ENCODE peak calls at places on chromosome 22, in six cellular contexts. S, K, G, X, Q and E are unnamed samples.

GRCh38 chr22:46748948-46749681 is 11.1 kb upstream of the CERK start:
- DNase-seq in S (peak; percentile 36), K (peak; percentile 18), G (no peak), X (no peak), Q (no peak), E (no peak)

GRCh38 chr22:27509132-27509920 is 292.2 kb downstream of the MN1 start:
- DNase-seq in S (no peak), K (no peak), G (no peak), X (no peak), Q (no peak), E (no peak)

GRCh38 chr22:49192180-49192856 is 635.4 kb downstream of the BRD1 start:
- DNase-seq in S (no peak), K (no peak), G (no peak), X (no peak), Q (no peak), E (no peak)

GRCh38 chr22:46245515-46245914 is 4.6 kb downstream of the CDPF1 start:
- DNase-seq in S (no peak), K (no peak), G (no peak), X (peak; percentile 61), Q (no peak), E (no peak)

GRCh38 chr22:49312601-49313000 is 515.1 kb downstream of the BRD1 start:
- DNase-seq in S (no peak), K (no peak), G (no peak), X (no peak), Q (no peak), E (no peak)

GRCh38 chr22:31288496-31289235 is 3.6 kb downstream of the PIK3IP1 start:
- DNase-seq in S (no peak), K (no peak), G (peak; percentile 30), X (no peak), Q (no peak), E (no peak)

GRCh38 chr22:36332623-36333331 is 55.0 kb downstream of the MYH9 start:
- DNase-seq in S (peak; percentile 91), K (peak; percentile 86), G (peak; percentile 67), X (no peak), Q (no peak), E (peak; percentile 91)

GRCh38 chr22:18994056-18994455 is 58.0 kb upstream of the PRODH start:
- DNase-seq in S (no peak), K (no peak), G (no peak), X (no peak), Q (no peak), E (no peak)

GRCh38 chr22:37416806-37417205 is 10.5 kb downstream of the ELFN2 start:
- DNase-seq in S (no peak), K (no peak), G (peak; percentile 28), X (no peak), Q (no peak), E (no peak)

GRCh38 chr22:40716116-40716515 is 36.8 kb downstream of the MCHR1 start:
- DNase-seq in S (no peak), K (no peak), G (no peak), X (no peak), Q (no peak), E (peak; percentile 35)

GRCh38 chr22:27416553-27417427 is 384.8 kb downstream of the MN1 start:
- DNase-seq in S (peak; percentile 86), K (peak; percentile 90), G (peak; percentile 10), X (no peak), Q (peak; percentile 71), E (peak; percentile 81)

DNA sequence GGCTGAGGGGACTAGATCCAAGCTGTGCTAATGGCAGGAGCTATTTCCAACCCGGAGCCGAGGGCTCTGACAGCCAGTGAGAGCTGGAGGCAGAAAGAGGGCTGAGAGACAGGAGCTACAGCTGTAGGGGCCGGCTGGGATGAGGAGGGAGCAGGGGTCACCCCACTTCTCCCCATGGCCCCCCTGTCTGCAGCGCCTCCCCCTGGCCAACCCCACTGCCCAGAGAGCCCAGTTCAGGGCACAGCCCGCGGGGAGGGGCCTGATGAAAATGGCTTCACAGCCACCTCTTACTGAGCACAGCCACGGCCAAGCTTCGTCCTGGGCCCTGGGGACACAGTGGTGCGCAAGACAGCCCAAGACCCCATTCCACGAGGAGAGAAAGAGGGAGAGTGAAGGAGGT is 27.9 kb downstream of the RPL3 start:
- DNase-seq in S (no peak), K (no peak), G (no peak), X (no peak), Q (no peak), E (no peak)
- TF ChIP-seq CTCF in S (no peak), K (no peak), G (peak; percentile 15), X (no peak), Q (no peak), E (peak; percentile 50)

GRCh38 chr22:32355760-32356159 is 1.9 kb upstream of the RFPL3 start:
- DNase-seq in S (no peak), K (no peak), G (no peak), X (no peak), Q (no peak), E (no peak)
- TF ChIP-seq CTCF in S (no peak), K (no peak), G (no peak), X (no peak), Q (no peak), E (no peak)

GRCh38 chr22:42614312-42615091 is at the start of gene POLDIP3:
- DNase-seq in S (peak; percentile 98), K (peak; percentile 91), G (peak; percentile 99), X (peak; percentile 99), Q (peak; percentile 93), E (peak; percentile 98)
- TF ChIP-seq CTCF in S (no peak), K (no peak), G (peak; percentile 24), X (no peak), Q (peak; percentile 35), E (peak; percentile 70)

DNA sequence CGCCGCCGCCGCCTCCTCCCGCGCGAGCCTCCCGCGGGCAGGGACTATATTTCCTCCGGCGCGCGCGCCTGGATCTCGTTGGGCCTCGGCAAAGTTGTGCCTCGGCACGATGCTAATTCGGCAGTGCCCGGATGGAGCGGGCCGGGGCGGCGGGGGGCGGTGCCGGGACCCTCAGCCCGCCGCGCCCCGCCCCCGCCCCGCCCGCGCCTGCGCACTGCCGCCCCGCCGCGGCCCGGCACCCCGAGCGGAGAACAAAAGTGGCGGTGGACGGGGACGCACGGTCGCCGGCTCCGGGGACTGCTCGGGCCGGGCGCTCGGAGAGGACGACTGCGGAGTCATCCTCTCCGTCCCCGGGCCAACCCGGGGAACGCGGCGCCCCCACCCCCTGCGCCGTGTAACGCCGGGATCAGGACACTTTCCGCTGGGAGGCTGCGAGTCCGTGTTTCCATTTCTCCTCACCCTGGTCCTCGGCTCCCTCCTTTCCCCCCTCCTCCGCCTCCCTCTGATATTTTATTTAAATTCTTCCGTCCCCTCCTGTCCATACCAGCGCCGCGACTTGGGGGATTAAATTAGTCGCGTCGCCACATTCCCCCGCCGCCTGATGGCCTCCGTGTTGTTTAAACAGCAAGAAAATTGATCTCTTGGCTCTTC is at the start of gene PHF21B:
- DNase-seq in S (peak; percentile 9), K (no peak), G (peak; percentile 94), X (peak; percentile 50), Q (no peak), E (no peak)
- TF ChIP-seq CTCF in S (no peak), K (no peak), G (no peak), X (no peak), Q (no peak), E (no peak)

DNA sequence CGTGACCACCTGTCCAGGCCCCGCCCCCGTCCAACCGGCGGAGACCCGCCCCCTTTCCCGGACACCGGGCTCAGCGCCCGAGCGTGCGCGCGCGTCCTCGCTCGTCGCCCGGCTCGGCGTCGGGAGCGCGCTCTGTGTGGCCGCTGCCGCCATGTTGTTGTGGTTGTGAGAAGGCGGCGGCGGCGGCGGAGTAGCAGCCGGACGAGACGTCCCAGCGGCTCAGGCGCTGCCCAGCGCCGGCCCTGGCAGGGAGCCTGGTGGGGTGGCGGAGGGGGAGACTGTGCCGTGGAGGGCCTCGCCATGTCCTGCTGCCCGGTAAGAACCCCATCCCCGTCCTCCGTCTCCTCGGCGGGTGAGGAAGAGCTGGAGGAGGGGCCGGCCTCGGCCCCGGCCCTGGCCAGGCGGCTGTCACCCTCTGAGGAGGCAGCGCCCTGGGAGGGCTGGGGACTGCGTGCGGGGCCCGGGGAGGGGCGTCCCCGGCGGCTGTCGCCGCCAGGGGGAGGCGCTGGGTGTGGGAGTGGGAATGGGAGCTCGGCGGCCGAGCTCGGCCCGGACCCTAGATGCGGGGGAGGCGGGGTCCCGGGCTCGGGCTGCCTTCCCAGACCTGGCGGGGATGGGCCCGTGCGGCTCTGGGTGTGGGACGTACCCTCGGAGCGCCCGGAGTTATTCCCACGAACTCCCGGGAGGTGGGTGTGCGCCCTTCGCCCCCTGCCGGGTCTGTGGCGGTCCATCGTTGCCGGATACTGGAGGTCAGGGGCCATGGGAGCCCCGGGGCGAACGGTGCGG is at the start of gene MTMR3:
- DNase-seq in S (peak; percentile 83), K (peak; percentile 66), G (peak; percentile 95), X (peak; percentile 94), Q (peak; percentile 35), E (peak; percentile 80)
- TF ChIP-seq CTCF in S (peak; percentile 0), K (no peak), G (peak; percentile 40), X (peak; percentile 44), Q (peak; percentile 16), E (peak; percentile 76)